ENCODE peak calls at places on chromosomes 1 and 21, in nine cellular contexts. R is HL-60, L is LHCN-M2, K is NCI-H748 treated with DMSO at 0.1 percent for 48 hours, D is NCI-H1105 treated with DMSO at 0.1 percent for 48 hours, Z is SW 1271, N is PC-3, W is non-pigmented ciliary epithelial cell, P is nephron progenitor cell. M is an unnamed sample.

GRCh38 chr1:175220853-175221547 is 28.4 kb upstream of the KIAA0040 start:
- DNase-seq in N (no peak), W (no peak), Z (no peak), K (no peak), P (no peak), D (no peak), R (no peak), L (no peak), M (no peak)

GRCh38 chr1:7610936-7611335 is 160.2 kb upstream of the VAMP3 start:
- DNase-seq in Z (no peak), L (no peak), K (no peak), P (peak), D (no peak), W (no peak), N (no peak), R (no peak), M (no peak)

GRCh38 chr1:23791434-23792047 is 596 bp downstream of the LYPLA2 start:
- DNase-seq in L (no peak), Z (no peak), R (no peak), D (peak), K (no peak), W (no peak), P (peak), N (peak), M (no peak)

GRCh38 chr1:151819951-151820623 is 11.5 kb downstream of the RORC start:
- DNase-seq in D (no peak), N (peak), R (no peak), P (no peak), Z (no peak), W (no peak), L (peak), K (no peak), M (no peak)

GRCh38 chr1:55061706-55062321 is 22.5 kb downstream of the PCSK9 start:
- DNase-seq in Z (no peak), N (no peak), P (no peak), D (no peak), R (no peak), L (no peak), K (no peak), W (no peak), M (no peak)

GRCh38 chr1:24286246-24287010 is 32.7 kb upstream of the GRHL3 start:
- DNase-seq in D (no peak), L (no peak), P (no peak), N (peak), R (no peak), K (no peak), Z (no peak), W (no peak), M (no peak)

GRCh38 chr1:203625623-203626189 is 926 bp upstream of the ATP2B4 start:
- DNase-seq in N (peak), Z (peak), R (peak), D (peak), L (peak), P (no peak), W (no peak), K (no peak), M (no peak)

GRCh38 chr1:117284408-117285215 is 73.9 kb upstream of the VTCN1 start:
- DNase-seq in Z (peak), R (peak), W (peak), N (peak), L (peak), P (no peak), D (peak), K (peak), M (no peak)

GRCh38 chr1:20666804-20667203 is 5.6 kb upstream of the DDOST start:
- DNase-seq in K (no peak), N (peak), P (no peak), L (peak), R (no peak), D (no peak), Z (peak), W (no peak), M (no peak)

GRCh38 chr1:46643368-46643775 is 24.8 kb downstream of the ATPAF1 start:
- DNase-seq in R (no peak), N (peak), Z (no peak), K (peak), P (no peak), D (peak), W (peak), L (peak), M (no peak)

GRCh38 chr1:93000291-93000690 is 39.0 kb upstream of the DIPK1A start:
- DNase-seq in P (peak), D (no peak), N (no peak), K (no peak), L (no peak), R (no peak), W (no peak), Z (no peak), M (no peak)

GRCh38 chr1:248243204-248243603 is 12.0 kb downstream of the OR2M4 start:
- DNase-seq in K (peak), R (peak), N (peak), W (peak), Z (peak), P (peak), D (peak), L (peak), M (peak)

GRCh38 chr21:41361786-41362604 is at the start of gene MX2:
- DNase-seq in L (peak), Z (no peak), N (peak), K (no peak), W (peak), R (peak), P (no peak), D (no peak), M (peak)

GRCh38 chr1:222817529-222817928 is 2.7 kb downstream of the DISP1 start:
- DNase-seq in D (no peak), W (peak), L (peak), Z (peak), R (no peak), N (peak), K (no peak), P (no peak), M (no peak)

GRCh38 chr21:46116846-46117585 is 19.1 kb downstream of the COL6A2 start:
- DNase-seq in Z (no peak), D (no peak), R (no peak), K (no peak), W (no peak), P (peak), L (peak), N (peak), M (no peak)

GRCh38 chr1:94884101-94884875 is 42.6 kb downstream of the CNN3 start:
- DNase-seq in K (no peak), W (no peak), L (peak), N (peak), P (peak), Z (no peak), R (no peak), D (no peak), M (no peak)

GRCh38 chr21:14901482-14901958 is 163.3 kb downstream of the NRIP1 start:
- DNase-seq in W (peak), D (no peak), K (no peak), P (no peak), Z (no peak), N (peak), L (peak), R (no peak), M (no peak)

GRCh38 chr1:12051361-12051760 is 11.7 kb upstream of the TNFRSF8 start:
- DNase-seq in R (no peak), D (no peak), W (no peak), Z (no peak), L (no peak), K (no peak), N (no peak), P (no peak), M (no peak)

GRCh38 chr1:224644553-224645154 is 28.5 kb downstream of the CNIH3 start:
- DNase-seq in K (peak), L (peak), Z (peak), W (no peak), D (peak), P (peak), N (peak), R (peak), M (no peak)